ENCODE peak calls at places on chromosomes 5 and 9, in five cellular contexts. G, Y, N, R and A are unnamed samples.

GRCh38 chr9:18587988-18588387 is 114.0 kb downstream of the ADAMTSL1 start:
- DNase-seq in Y (no peak), N (no peak), R (no peak), G (no peak), A (no peak)

GRCh38 chr5:17895296-17896058 is 261.2 kb downstream of the TAF11L14 start:
- DNase-seq in Y (no peak), R (no peak), G (no peak), N (no peak), A (no peak)

GRCh38 chr5:83026930-83027687 is 50.1 kb downstream of the TMEM167A start:
- DNase-seq in R (no peak), Y (no peak), G (no peak), N (no peak), A (no peak)

GRCh38 chr9:24652181-24652580 is 106.5 kb upstream of the IZUMO3 start:
- DNase-seq in N (no peak), R (no peak), G (no peak), Y (no peak), A (no peak)

GRCh38 chr5:151572657-151573368 is 18.3 kb downstream of the FAT2 start:
- DNase-seq in R (no peak), N (no peak), Y (no peak), G (no peak), A (no peak)

GRCh38 chr5:134813407-134813806 is 32.4 kb upstream of the C5orf24 start:
- DNase-seq in R (no peak), N (no peak), G (no peak), Y (no peak), A (no peak)

GRCh38 chr5:150670961-150671337 is 9.9 kb downstream of the MYOZ3 start:
- DNase-seq in G (no peak), R (no peak), N (no peak), Y (no peak), A (no peak)

GRCh38 chr5:158991391-158991790 is 108.3 kb downstream of the EBF1 start:
- DNase-seq in N (no peak), Y (no peak), R (no peak), G (no peak), A (no peak)

GRCh38 chr9:73577867-73578266 is 426.2 kb downstream of the ANXA1 start:
- DNase-seq in R (no peak), N (no peak), Y (no peak), G (no peak), A (no peak)

GRCh38 chr5:133825631-133826289 is 142.7 kb downstream of the C5orf15 start:
- DNase-seq in R (no peak), G (peak; percentile 43), Y (no peak), N (no peak), A (no peak)

GRCh38 chr5:17127743-17128231 is 89.6 kb upstream of the BASP1 start:
- DNase-seq in N (no peak), G (no peak), Y (no peak), R (no peak), A (no peak)

GRCh38 chr5:157372472-157372822 is 87.6 kb upstream of the NIPAL4 start:
- DNase-seq in G (no peak), N (no peak), R (no peak), Y (no peak), A (no peak)

GRCh38 chr9:127049044-127049443 is 73.4 kb downstream of the ANGPTL2 start:
- DNase-seq in Y (no peak), G (no peak), N (no peak), R (no peak), A (no peak)

GRCh38 chr9:128136816-128137793 is 9.6 kb upstream of the PTGES2 start:
- DNase-seq in Y (no peak), R (no peak), N (no peak), G (no peak), A (no peak)